ENCODE peak calls at places on chromosomes 16 and 17, in five cellular contexts. One of them, this sample, is unnamed.

GRCh38 chr16:13426279-13426678 is 493.7 kb upstream of the ERCC4 start:
- DNase-seq in ascending aorta: no peak
- DNase-seq in psoas muscle: no peak
- DNase-seq in activated B cell treated with CpG ODN at 0.5 μM for 24 hours: no peak
- DNase-seq in Calu3: no peak
- DNase-seq in this sample: no peak

GRCh38 chr17:82229686-82230626 is 1.1 kb downstream of the SLC16A3 start:
- DNase-seq in psoas muscle: peak
- DNase-seq in Calu3: no peak
- DNase-seq in ascending aorta: no peak
- DNase-seq in activated B cell treated with CpG ODN at 0.5 μM for 24 hours: no peak
- DNase-seq in this sample: no peak

GRCh38 chr17:80104321-80104955 is 3.1 kb downstream of the GAA start:
- DNase-seq in psoas muscle: no peak
- DNase-seq in ascending aorta: no peak
- DNase-seq in Calu3: no peak
- DNase-seq in activated B cell treated with CpG ODN at 0.5 μM for 24 hours: no peak
- DNase-seq in this sample: no peak

GRCh38 chr16:86371083-86371803 is 139.1 kb upstream of the FOXF1 start:
- DNase-seq in Calu3: no peak
- DNase-seq in ascending aorta: no peak
- DNase-seq in psoas muscle: no peak
- DNase-seq in activated B cell treated with CpG ODN at 0.5 μM for 24 hours: no peak
- DNase-seq in this sample: no peak

GRCh38 chr17:15891348-15891747 is 53.6 kb upstream of the ADORA2B start:
- DNase-seq in ascending aorta: no peak
- DNase-seq in activated B cell treated with CpG ODN at 0.5 μM for 24 hours: no peak
- DNase-seq in psoas muscle: no peak
- DNase-seq in Calu3: no peak
- DNase-seq in this sample: no peak

GRCh38 chr17:2751482-2751881 is 2.0 kb upstream of the CCDC92B start:
- DNase-seq in psoas muscle: no peak
- DNase-seq in activated B cell treated with CpG ODN at 0.5 μM for 24 hours: no peak
- DNase-seq in ascending aorta: no peak
- DNase-seq in Calu3: no peak
- DNase-seq in this sample: no peak

GRCh38 chr17:39011907-39012468 is 44.8 kb upstream of the FBXO47 start:
- DNase-seq in ascending aorta: no peak
- DNase-seq in psoas muscle: no peak
- DNase-seq in activated B cell treated with CpG ODN at 0.5 μM for 24 hours: no peak
- DNase-seq in Calu3: no peak
- DNase-seq in this sample: no peak

GRCh38 chr17:30812218-30813177 is 12.0 kb downstream of the CRLF3 start:
- DNase-seq in psoas muscle: no peak
- DNase-seq in ascending aorta: no peak
- DNase-seq in Calu3: no peak
- DNase-seq in activated B cell treated with CpG ODN at 0.5 μM for 24 hours: no peak
- DNase-seq in this sample: no peak

DNA sequence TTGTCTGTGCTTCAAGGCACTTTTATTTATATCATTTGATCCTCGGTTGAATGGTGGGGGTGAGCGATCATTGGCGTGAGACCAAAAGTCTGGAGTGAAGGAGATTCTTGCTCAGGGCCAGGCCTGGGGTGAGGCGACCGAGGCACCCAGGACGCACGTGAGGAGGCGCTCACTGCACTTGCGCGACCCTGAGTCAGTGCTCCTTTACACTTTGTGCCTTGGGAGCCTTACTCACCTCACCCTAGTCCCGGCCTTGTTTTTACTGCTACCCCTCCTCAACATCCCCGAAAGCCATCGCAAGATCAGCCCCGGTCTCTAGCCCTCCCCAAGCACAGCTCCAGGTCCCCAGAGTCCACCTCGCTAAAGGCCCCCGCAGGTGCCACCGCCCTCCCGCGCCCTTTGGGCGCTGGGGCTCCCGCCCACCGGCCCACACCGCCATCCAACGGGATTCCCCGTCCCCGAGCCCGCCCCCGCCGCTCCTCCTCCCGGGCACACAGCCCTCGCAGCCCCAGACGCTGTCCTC is 496 bp downstream of the EZH1 start:
- DNase-seq in Calu3: peak
- DNase-seq in ascending aorta: peak
- DNase-seq in activated B cell treated with CpG ODN at 0.5 μM for 24 hours: no peak
- DNase-seq in psoas muscle: peak
- DNase-seq in this sample: no peak
- TF ChIP-seq CTCF in Calu3: no peak
- TF ChIP-seq CTCF in ascending aorta: no peak
- TF ChIP-seq CTCF in activated B cell treated with CpG ODN at 0.5 μM for 24 hours: no peak
- TF ChIP-seq CTCF in psoas muscle: no peak
- TF ChIP-seq CTCF in this sample: peak

DNA sequence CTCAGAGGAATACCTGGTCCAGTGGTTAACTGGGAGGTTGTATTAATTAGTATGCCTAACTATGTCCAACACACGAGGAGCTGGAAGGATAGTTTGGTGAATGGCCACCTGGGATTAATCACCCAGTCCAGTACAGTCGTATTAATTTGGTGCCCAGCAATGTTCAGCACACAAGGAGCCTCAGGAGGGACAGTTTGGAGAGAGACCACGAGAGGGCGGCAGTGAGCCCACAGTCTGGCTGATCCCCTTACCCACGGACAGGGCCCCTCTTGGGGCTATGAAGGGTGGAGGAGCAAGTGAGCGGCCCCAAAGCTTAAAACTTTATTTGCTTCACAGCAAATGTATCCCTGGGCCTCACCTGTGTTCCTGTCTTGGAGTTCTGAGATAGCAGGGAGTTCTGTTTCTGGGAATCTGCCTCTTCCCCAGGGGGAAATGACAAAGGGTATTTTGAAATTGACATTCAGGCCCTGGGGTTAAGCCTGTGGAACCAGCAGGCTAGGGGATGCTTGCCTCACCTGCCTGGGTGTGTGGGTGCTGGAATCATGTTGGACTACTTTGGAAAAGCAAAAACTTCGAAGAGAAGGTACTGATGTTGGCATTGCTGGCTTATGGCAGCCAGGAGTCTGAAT is 227.4 kb upstream of the ASIC2 start:
- DNase-seq in Calu3: peak
- DNase-seq in activated B cell treated with CpG ODN at 0.5 μM for 24 hours: peak
- DNase-seq in ascending aorta: no peak
- DNase-seq in psoas muscle: peak
- DNase-seq in this sample: peak
- TF ChIP-seq CTCF in Calu3: peak
- TF ChIP-seq CTCF in activated B cell treated with CpG ODN at 0.5 μM for 24 hours: peak
- TF ChIP-seq CTCF in ascending aorta: peak
- TF ChIP-seq CTCF in psoas muscle: peak
- TF ChIP-seq CTCF in this sample: peak

DNA sequence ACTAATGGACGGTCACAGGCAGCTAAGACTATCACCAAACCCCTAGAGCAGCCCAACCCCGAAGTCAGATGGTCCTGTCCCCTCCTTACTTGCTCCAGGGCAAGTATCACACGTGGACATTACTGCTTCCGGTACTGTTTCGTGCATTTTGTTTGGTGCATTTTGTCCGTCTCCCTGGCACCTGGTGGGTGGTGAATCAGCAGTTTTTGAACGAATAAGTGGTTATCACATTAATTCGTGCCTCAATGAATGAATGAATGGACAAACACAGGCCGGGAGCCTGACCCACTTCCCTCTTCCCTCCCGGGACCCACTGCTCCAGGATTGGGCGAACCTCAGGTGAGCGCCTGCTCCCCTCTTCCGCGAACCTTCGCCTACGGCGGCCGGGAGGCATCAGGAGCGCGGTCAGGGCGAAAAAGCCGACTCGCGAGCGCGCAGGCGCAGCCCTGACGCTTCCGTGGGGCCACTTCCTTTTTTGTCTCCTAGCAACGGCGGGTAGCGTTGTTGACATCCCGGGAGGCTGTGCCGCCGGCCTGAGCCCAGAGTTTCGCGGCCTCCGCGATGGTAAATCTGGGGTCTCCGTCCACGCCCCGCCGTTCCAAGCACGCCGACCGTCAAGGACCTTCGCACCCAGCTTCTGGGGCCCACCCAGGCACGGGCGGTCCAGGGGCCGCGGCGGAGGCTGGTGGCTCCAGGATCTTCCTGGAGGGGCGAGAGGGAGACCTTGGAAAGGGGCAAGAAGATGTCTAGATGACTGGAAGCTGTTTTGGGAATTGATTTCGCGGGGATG is at the start of gene DYNLRB2:
- DNase-seq in Calu3: peak
- DNase-seq in psoas muscle: peak
- DNase-seq in ascending aorta: peak
- DNase-seq in activated B cell treated with CpG ODN at 0.5 μM for 24 hours: peak
- DNase-seq in this sample: peak
- TF ChIP-seq CTCF in Calu3: no peak
- TF ChIP-seq CTCF in psoas muscle: no peak
- TF ChIP-seq CTCF in ascending aorta: no peak
- TF ChIP-seq CTCF in activated B cell treated with CpG ODN at 0.5 μM for 24 hours: no peak
- TF ChIP-seq CTCF in this sample: no peak

DNA sequence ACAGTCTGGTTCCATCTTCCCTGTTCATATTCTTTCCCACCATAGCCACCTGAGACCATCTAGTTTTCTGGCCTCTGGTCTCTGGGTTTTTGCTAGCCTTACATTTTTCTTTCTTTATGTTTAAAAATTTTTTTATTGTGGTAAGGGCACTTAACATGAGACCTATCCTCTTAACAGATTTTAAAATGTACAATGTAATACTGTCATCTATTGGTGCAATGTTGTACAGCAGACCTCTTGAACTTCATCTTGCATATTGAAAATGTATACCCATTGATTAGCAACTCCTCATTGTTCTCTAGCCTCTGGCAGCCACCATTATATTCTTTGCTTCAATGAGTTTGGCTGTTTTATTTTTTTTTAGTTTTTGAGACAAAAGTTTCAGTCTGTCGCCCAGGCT is 39.2 kb downstream of the ITGAM start:
- DNase-seq in activated B cell treated with CpG ODN at 0.5 μM for 24 hours: no peak
- DNase-seq in psoas muscle: no peak
- DNase-seq in ascending aorta: no peak
- DNase-seq in Calu3: no peak
- DNase-seq in this sample: no peak
- TF ChIP-seq CTCF in activated B cell treated with CpG ODN at 0.5 μM for 24 hours: no peak
- TF ChIP-seq CTCF in psoas muscle: peak
- TF ChIP-seq CTCF in ascending aorta: no peak
- TF ChIP-seq CTCF in Calu3: no peak
- TF ChIP-seq CTCF in this sample: peak

GRCh38 chr17:41500131-41500911 is 5.1 kb downstream of the KRT13 start:
- DNase-seq in psoas muscle: no peak
- DNase-seq in activated B cell treated with CpG ODN at 0.5 μM for 24 hours: no peak
- DNase-seq in ascending aorta: no peak
- DNase-seq in Calu3: peak
- DNase-seq in this sample: no peak
- TF ChIP-seq CTCF in psoas muscle: no peak
- TF ChIP-seq CTCF in activated B cell treated with CpG ODN at 0.5 μM for 24 hours: no peak
- TF ChIP-seq CTCF in ascending aorta: no peak
- TF ChIP-seq CTCF in Calu3: no peak
- TF ChIP-seq CTCF in this sample: no peak

DNA sequence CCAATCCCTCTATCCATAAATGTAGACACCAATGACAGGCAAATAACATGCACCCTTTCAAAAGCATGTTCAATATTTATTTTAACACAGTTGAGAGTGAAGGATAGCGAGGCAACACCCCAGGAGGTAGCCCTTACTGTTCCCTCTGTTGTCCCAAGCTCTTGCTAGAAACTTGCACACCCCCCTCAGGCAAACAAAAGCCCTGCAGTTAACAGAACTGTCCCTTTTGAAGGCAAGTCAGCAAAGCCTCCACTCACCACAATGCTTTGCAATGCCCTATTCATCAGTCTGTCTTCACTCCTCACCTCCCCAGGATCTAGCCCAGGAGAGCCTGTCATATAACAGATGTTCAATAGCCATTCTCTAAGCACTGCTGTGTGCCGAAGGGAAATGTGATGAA is 3.5 kb upstream of the CNEP1R1 start:
- DNase-seq in psoas muscle: no peak
- DNase-seq in ascending aorta: no peak
- DNase-seq in activated B cell treated with CpG ODN at 0.5 μM for 24 hours: no peak
- DNase-seq in Calu3: no peak
- DNase-seq in this sample: no peak
- TF ChIP-seq CTCF in psoas muscle: no peak
- TF ChIP-seq CTCF in ascending aorta: no peak
- TF ChIP-seq CTCF in activated B cell treated with CpG ODN at 0.5 μM for 24 hours: no peak
- TF ChIP-seq CTCF in Calu3: no peak
- TF ChIP-seq CTCF in this sample: peak

GRCh38 chr17:76540381-76541300 is 797 bp downstream of the PRCD start:
- DNase-seq in psoas muscle: peak
- DNase-seq in Calu3: peak
- DNase-seq in ascending aorta: peak
- DNase-seq in activated B cell treated with CpG ODN at 0.5 μM for 24 hours: no peak
- DNase-seq in this sample: peak
- TF ChIP-seq CTCF in psoas muscle: peak
- TF ChIP-seq CTCF in Calu3: peak
- TF ChIP-seq CTCF in ascending aorta: peak
- TF ChIP-seq CTCF in activated B cell treated with CpG ODN at 0.5 μM for 24 hours: no peak
- TF ChIP-seq CTCF in this sample: peak